ENCODE peak calls at places on chromosomes 4 and X, in five cellular contexts. Z is HCT116, S is K562, B is HepG2, I is GM12878. W is an unnamed sample.

GRCh38 chrX:111098874-111099273 is 2.9 kb downstream of the PAK3 start:
- DNase-seq in S (peak), Z (peak), B (peak), I (no peak), W (peak)

GRCh38 chr4:139386421-139386820 is 67.5 kb upstream of the RAB33B start:
- DNase-seq in Z (no peak), S (no peak), I (no peak), B (no peak), W (no peak)

GRCh38 chr4:1177274-1178141 is 5.1 kb upstream of the SPON2 start:
- DNase-seq in B (peak), S (no peak), Z (no peak), I (no peak), W (no peak)

GRCh38 chrX:81195712-81196111 is 6.0 kb downstream of the HMGN5 start:
- DNase-seq in I (no peak), S (peak), Z (peak), B (peak), W (peak)

GRCh38 chrX:18676470-18676869 is 4.6 kb upstream of the RS1 start:
- DNase-seq in I (no peak), B (peak), S (peak), Z (no peak), W (peak)

GRCh38 chr4:183872531-183872930 is 32.6 kb upstream of the STOX2 start:
- DNase-seq in Z (no peak), S (no peak), B (no peak), I (no peak), W (peak)

GRCh38 chr4:99323761-99324160 is 2.6 kb upstream of the ADH1B start:
- DNase-seq in I (no peak), S (no peak), B (no peak), Z (no peak), W (no peak)

GRCh38 chr4:5020341-5020740 is 1.1 kb upstream of the CYTL1 start:
- DNase-seq in B (no peak), Z (no peak), I (no peak), S (no peak), W (no peak)

GRCh38 chrX:155983326-155983725 is 14.2 kb upstream of the IL9R start:
- DNase-seq in I (no peak), Z (no peak), S (no peak), B (no peak), W (no peak)

DNA sequence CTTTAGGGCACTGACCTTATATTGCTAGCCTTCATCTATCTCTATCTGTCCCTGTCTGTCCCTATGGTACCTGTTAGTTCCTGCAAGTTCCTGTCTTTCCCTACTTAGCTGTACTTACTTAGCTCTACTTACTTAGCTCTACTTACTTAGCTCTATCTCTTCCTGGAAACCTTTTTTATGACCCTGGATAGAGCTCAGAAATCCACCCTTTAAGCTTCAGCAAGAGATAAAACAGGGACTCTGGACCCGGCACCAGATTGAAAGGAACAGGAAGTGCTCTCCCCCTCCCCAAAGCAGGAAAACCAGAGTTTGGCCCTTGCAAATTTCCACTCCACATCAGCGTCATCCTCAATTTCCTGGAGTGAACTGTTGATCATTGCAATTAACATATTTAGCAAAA is 12.3 kb upstream of the IL9R start:
- DNase-seq in B (no peak), I (no peak), S (no peak), Z (no peak), W (no peak)
- TF ChIP-seq ZBTB33 in B (no peak), I (no peak), S (no peak), Z (no peak), W (no peak)

GRCh38 chr4:80751200-80751599 is 279.3 kb upstream of the BMP3 start:
- DNase-seq in I (no peak), B (no peak), Z (no peak), S (no peak), W (no peak)
- TF ChIP-seq ZBTB33 in I (no peak), B (no peak), Z (no peak), S (no peak), W (no peak)

DNA sequence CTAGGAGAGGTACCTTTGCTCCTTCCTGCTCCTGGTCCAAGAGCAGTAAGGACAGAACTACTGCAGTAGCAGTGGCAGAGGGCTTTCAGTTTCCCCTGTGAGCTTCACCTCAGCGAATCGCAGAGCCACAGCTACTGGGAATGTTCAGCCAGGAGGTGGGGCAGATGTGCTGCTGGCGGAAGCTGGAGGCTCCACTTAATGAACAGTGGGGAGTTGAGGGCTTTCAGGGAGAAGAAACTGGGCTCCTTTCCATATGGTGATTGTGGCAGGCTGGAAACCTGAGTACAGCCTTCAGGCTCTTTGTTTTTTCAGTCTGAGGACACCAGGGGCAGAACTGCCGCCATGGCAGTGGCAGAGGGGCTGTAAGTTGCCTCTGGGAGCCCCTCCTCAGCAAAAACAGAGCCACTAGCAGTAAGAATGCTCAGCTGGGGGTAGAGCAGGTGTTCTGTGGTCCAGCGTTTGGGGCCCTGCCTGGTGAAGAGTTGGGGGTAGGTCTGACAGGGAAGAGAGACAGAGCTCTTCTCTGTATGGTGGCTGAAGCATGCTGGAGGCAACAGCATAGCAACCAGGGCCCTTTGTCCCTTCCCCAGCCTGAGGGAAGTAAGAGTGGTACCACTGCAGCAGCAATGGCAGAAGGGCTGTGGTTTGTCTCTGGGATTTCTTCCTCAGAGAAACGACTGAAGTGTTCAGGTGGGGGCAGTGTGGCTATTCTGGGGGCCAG is 106.0 kb upstream of the GRXCR1 start:
- DNase-seq in I (no peak), S (no peak), B (no peak), Z (no peak), W (no peak)
- TF ChIP-seq ZBTB33 in I (no peak), S (no peak), B (no peak), Z (no peak), W (no peak)

GRCh38 chrX:44748014-44748413 is 95.8 kb upstream of the DUSP21 start:
- DNase-seq in S (peak), B (no peak), I (no peak), Z (no peak), W (peak)
- TF ChIP-seq ZBTB33 in S (no peak), B (no peak), I (no peak), Z (no peak), W (no peak)

W was measured in SK-N-SH.